ENCODE peak calls at places on chromosome 21, in four cellular contexts. W is keratinocyte; U is cardiac muscle cell; H is CD8-positive, alpha-beta memory T cell. O is an unnamed sample.

GRCh38 chr21:14995695-14996490 is 68.9 kb downstream of the NRIP1 start:
- DNase-seq in H (no peak), W (no peak), U (no peak), O (no peak)

GRCh38 chr21:20537162-20537561 is 461.0 kb upstream of the NCAM2 start:
- DNase-seq in W (no peak), U (no peak), H (no peak), O (no peak)

GRCh38 chr21:38219049-38219628 is 37.7 kb upstream of the KCNJ15 start:
- DNase-seq in U (peak; percentile 75), W (peak; percentile 33), H (peak; percentile 53), O (peak; percentile 19)

GRCh38 chr21:37452222-37452621 is 85.6 kb downstream of the DYRK1A start:
- DNase-seq in U (peak; percentile 84), W (no peak), H (no peak), O (no peak)

GRCh38 chr21:37106998-37107397 is 33.9 kb downstream of the TTC3 start:
- DNase-seq in W (no peak), U (no peak), H (no peak), O (no peak)

GRCh38 chr21:15820327-15820726 is 90.5 kb downstream of the USP25 start:
- DNase-seq in W (no peak), H (no peak), U (no peak), O (no peak)

GRCh38 chr21:15494481-15494880 is 235.3 kb upstream of the USP25 start:
- DNase-seq in H (no peak), U (no peak), W (no peak), O (no peak)

GRCh38 chr21:21205604-21206003 is 207.4 kb downstream of the NCAM2 start:
- DNase-seq in W (no peak), H (no peak), U (no peak), O (no peak)

GRCh38 chr21:38386967-38387366 is 111.3 kb downstream of the ERG start:
- DNase-seq in U (no peak), H (no peak), W (no peak), O (no peak)

GRCh38 chr21:37670883-37671282 is 245.4 kb downstream of the KCNJ6 start:
- DNase-seq in U (no peak), W (no peak), H (no peak), O (no peak)

GRCh38 chr21:38979271-38980196 is 173.8 kb downstream of the ETS2 start:
- DNase-seq in H (no peak), W (no peak), U (no peak), O (no peak)

GRCh38 chr21:39083377-39084008 is 99.8 kb downstream of the PSMG1 start:
- DNase-seq in H (no peak), W (peak; percentile 21), U (no peak), O (no peak)

GRCh38 chr21:38668067-38668466 is 137.7 kb upstream of the ETS2 start:
- DNase-seq in W (no peak), U (no peak), H (no peak), O (no peak)

GRCh38 chr21:39141502-39141901 is 41.7 kb downstream of the PSMG1 start:
- DNase-seq in H (no peak), W (no peak), U (no peak), O (no peak)

GRCh38 chr21:39051561-39051949 is 131.7 kb downstream of the PSMG1 start:
- DNase-seq in U (no peak), H (no peak), W (peak; percentile 98), O (no peak)

GRCh38 chr21:38041493-38041892 is 125.2 kb upstream of the KCNJ6 start:
- DNase-seq in W (no peak), U (no peak), H (no peak), O (no peak)

GRCh38 chr21:34029724-34030528 is 43.5 kb upstream of the MRPS6 start:
- DNase-seq in W (peak; percentile 45), U (peak; percentile 42), H (peak; percentile 53), O (peak; percentile 19)

GRCh38 chr21:43923391-43923790 is 58.4 kb downstream of the AGPAT3 start:
- DNase-seq in H (no peak), U (no peak), W (no peak), O (no peak)

GRCh38 chr21:38817371-38818335 is 11.9 kb downstream of the ETS2 start:
- DNase-seq in H (no peak), U (no peak), W (no peak), O (no peak)

GRCh38 chr21:44089001-44089911 is 17.9 kb upstream of the PWP2 start:
- DNase-seq in H (peak; percentile 66), U (no peak), W (no peak), O (no peak)

GRCh38 chr21:34613679-34614442 is 1.1 kb downstream of the RCAN1 start:
- DNase-seq in U (no peak), W (no peak), H (peak; percentile 48), O (no peak)

GRCh38 chr21:44054710-44055109 is 42.6 kb downstream of the TRAPPC10 start:
- DNase-seq in U (no peak), H (no peak), W (no peak), O (no peak)

GRCh38 chr21:38567577-38568360 is 69.5 kb upstream of the ERG start:
- DNase-seq in H (no peak), W (no peak), U (no peak), O (no peak)

GRCh38 chr21:16199539-16199938 is 469.8 kb downstream of the USP25 start:
- DNase-seq in U (no peak), W (no peak), H (no peak), O (no peak)

GRCh38 chr21:39648879-39649278 is 36.1 kb downstream of the B3GALT5 start:
- DNase-seq in U (no peak), H (no peak), W (no peak), O (no peak)

GRCh38 chr21:32728455-32729237 is 833 bp upstream of the SYNJ1 start:
- DNase-seq in U (no peak), W (no peak), H (no peak), O (no peak)

GRCh38 chr21:33039542-33039941 is 13.8 kb downstream of the OLIG2 start:
- DNase-seq in W (no peak), H (no peak), U (no peak), O (no peak)

GRCh38 chr21:46550511-46550941 is 54.4 kb downstream of the S100B start:
- DNase-seq in H (peak; percentile 76), W (no peak), U (no peak), O (peak; percentile 48)

GRCh38 chr21:25441835-25442234 is 165.4 kb downstream of the MRPL39 start:
- DNase-seq in U (no peak), W (no peak), H (no peak), O (no peak)
- H3K9me3 ChIP-seq in U (no peaks in the 10 kb centered on the region), W (no peaks in the 10 kb centered on the region), H (no peaks in the 10 kb centered on the region), O (no peaks in the 10 kb centered on the region)

DNA sequence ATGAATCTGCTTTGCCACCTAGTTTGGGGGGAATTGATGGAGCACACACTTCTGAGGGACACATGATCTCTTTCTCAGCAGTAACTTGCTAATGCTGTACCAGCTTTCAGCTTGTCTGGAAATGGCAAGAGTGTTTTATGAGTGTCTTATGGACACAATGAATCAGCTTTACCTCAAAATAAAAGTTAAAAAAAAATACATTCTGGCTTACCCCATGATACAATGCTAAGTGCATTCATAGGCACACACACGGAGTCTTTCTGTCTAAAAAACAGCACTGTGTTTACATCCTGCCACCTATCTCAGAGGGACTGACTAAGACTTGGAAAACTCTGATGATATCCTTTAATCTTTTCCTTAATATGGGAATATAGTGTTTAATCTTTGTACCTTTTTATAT is 455.5 kb upstream of the ADAMTS5 start:
- DNase-seq in U (no peak), H (no peak), W (no peak), O (no peak)
- H3K9me3 ChIP-seq in U (no peaks in the 10 kb centered on the region), H (no peaks in the 10 kb centered on the region), W (no peaks in the 10 kb centered on the region), O (no peaks in the 10 kb centered on the region)

DNA sequence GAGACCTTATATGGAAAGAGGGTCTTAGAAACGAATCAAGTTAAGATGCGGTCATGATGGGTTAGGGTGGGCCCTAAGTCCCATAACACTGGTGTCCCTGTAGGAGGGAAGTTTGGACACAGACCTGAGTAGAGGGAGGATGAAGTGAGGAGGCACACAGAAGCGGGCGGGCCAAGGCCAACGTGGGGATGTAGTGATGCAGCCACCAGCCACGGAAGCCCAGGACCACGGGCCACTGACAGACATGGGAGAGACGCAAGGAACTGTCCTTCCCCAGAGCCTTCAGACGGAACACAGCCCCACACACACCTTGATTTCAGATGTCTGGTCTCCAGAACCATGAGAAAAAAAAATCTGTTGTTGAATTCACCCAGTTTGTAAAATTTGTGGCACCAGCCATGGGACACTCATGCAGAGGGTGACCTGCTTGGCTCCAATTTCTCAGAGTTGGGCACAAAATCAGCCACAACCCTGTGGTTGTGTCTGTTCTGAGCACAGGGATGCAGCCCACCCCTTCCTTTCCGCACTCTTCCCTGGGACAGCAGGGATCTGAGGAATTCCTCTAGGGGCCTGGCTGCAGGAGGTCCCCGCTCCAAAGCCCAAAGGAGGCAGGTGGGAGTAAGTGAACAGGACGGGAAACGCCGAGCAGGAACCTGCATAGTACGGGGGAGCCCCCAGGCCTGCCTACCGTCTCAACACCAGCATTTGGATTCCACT is 61.1 kb downstream of the RIPK4 start:
- DNase-seq in U (no peak), W (no peak), H (no peak), O (no peak)
- H3K9me3 ChIP-seq in U (no peaks in the 10 kb centered on the region), W (no peaks in the 10 kb centered on the region), H (no peaks in the 10 kb centered on the region), O (no peaks in the 10 kb centered on the region)

DNA sequence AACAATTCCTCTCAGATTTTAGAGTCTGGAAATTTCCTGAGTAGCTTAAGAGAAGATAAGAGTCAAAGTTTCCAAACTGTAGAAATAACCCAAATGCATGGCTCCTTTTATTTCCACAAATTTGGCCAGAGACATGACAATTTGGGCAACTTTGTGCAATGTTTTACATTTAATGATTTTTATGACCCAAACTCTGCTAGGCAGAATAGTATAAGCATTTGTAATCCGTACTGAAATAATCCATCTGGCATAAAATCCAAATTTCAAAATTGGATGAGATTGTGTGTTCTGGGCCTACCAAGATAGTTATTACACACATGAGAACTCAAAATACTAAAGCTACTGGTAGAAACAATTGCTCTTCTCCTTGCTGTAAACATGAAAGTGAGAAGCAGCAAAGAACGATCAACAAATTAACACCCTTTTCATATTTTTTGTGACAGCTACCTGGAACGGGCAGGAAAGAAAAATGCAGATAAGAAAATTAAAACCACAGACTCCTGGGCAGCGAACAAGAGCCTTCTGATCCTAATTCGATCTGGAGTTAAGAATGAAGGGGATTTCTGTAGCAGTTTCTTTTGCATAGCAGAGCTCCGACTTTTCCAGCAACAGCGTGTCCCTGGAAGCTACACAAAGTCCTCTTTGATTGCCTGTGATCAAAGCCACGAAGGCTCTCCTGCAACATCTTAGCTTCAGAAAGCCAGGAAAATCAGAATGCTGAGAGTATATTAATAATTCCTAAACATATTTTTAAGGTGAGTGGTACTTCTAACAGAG is 191.2 kb downstream of the GRIK1 start:
- DNase-seq in W (no peak), U (no peak), H (no peak), O (no peak)
- H3K9me3 ChIP-seq in W (no peaks in the 10 kb centered on the region), U (no peaks in the 10 kb centered on the region), H (no peaks in the 10 kb centered on the region), O (no peaks in the 10 kb centered on the region)

DNA sequence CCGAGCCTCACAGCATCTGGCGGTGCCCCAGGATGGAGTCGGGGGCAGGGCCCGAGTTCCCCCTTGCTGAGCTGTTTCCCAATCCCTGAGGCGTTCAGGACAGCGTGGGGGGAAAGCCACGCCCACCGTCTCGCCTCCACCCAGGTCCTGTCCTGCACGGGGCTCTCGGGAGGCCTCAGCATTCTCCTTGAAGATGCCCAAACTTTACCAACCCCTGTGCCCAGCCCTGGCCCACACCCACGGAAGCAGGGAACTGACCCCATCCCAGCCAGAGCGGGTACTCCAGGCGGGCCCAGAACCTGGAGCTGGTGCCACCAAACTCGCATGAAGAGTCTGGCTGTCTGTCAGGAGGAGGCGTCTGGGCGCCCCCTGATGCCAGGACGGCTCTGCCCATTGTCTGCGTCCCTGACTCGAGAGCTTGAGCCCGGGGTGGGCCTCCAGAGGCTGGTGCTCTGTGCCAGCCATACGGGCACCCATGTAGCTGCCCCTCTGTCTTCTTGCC is 35.3 kb upstream of the POFUT2 start:
- DNase-seq in W (no peak), U (no peak), H (peak; percentile 38), O (no peak)
- H3K9me3 ChIP-seq in W (no peaks in the 10 kb centered on the region), U (no peaks in the 10 kb centered on the region), H (no peaks in the 10 kb centered on the region), O (no peaks in the 10 kb centered on the region)